ENCODE peak calls at places on chromosomes 6 and 20, in eight cellular contexts. D is cardiac muscle cell, U is tibial artery, V is heart right ventricle, O is A549, Z is PC-3, J is MM.1S, Q is IMR-90. T is an unnamed sample. For H3K4me1, the result is how much of the 10 kb centered on the place peaks cover.

GRCh38 chr20:62704341-62704948 is 4.2 kb upstream of the NTSR1 start:
- DNase-seq in Q (peak), O (peak), U (peak), V (peak), D (peak), Z (peak), J (no peak), T (peak)

GRCh38 chr6:5274231-5274630 is 12.9 kb downstream of the FARS2 start:
- DNase-seq in Q (no peak), U (no peak), O (no peak), V (no peak), D (no peak), Z (no peak), J (no peak), T (no peak)

GRCh38 chr20:12113468-12114371 is 196.0 kb downstream of the BTBD3 start:
- DNase-seq in D (no peak), Q (no peak), O (no peak), U (no peak), Z (peak), J (peak), V (peak), T (no peak)

GRCh38 chr6:136337606-136338005 is 48.0 kb upstream of the BCLAF1 start:
- DNase-seq in Q (no peak), Z (no peak), U (no peak), J (no peak), V (no peak), O (no peak), D (no peak), T (no peak)

GRCh38 chr6:89081129-89081422 is 525 bp downstream of the PNRC1 start:
- DNase-seq in J (peak), D (no peak), Q (no peak), Z (peak), V (no peak), U (no peak), O (no peak), T (no peak)

GRCh38 chr20:59231124-59231804 is 67.6 kb downstream of the ZNF831 start:
- DNase-seq in O (no peak), Q (no peak), D (no peak), Z (no peak), U (no peak), V (no peak), J (no peak), T (no peak)

GRCh38 chr20:58433759-58434158 is 44.7 kb downstream of the VAPB start:
- DNase-seq in Q (peak), Z (peak), D (no peak), J (no peak), V (no peak), U (no peak), O (no peak), T (no peak)

GRCh38 chr6:105272783-105273182 is 93.0 kb upstream of the POPDC3 start:
- DNase-seq in Z (peak), V (peak), D (peak), O (no peak), Q (peak), J (no peak), U (no peak), T (no peak)

GRCh38 chr20:60999256-60999655 is 252.8 kb upstream of the CDH4 start:
- DNase-seq in U (no peak), O (no peak), D (no peak), Z (no peak), V (no peak), Q (no peak), J (no peak), T (no peak)

GRCh38 chr6:133101790-133102189 is 139.4 kb upstream of the EYA4 start:
- DNase-seq in Z (peak), O (no peak), V (no peak), Q (peak), J (no peak), D (no peak), U (no peak), T (no peak)

GRCh38 chr6:128357391-128358110 is 162.8 kb downstream of the PTPRK start:
- DNase-seq in Z (no peak), J (no peak), O (no peak), V (no peak), U (no peak), D (no peak), Q (no peak), T (no peak)

GRCh38 chr20:40687384-40688128 is 1.5 kb downstream of the MAFB start:
- DNase-seq in D (peak), Q (no peak), V (peak), U (no peak), J (no peak), Z (no peak), O (no peak), T (peak)

GRCh38 chr6:155829646-155830045 is 374.0 kb upstream of the NOX3 start:
- DNase-seq in J (no peak), V (no peak), Q (no peak), U (no peak), O (no peak), Z (no peak), D (no peak), T (no peak)

GRCh38 chr6:15911753-15912504 is 217.0 kb upstream of the MYLIP start:
- DNase-seq in Q (no peak), V (no peak), D (no peak), Z (no peak), U (no peak), J (no peak), O (no peak), T (no peak)

GRCh38 chr6:34506718-34507117 is 40.8 kb downstream of the PACSIN1 start:
- DNase-seq in D (no peak), V (no peak), J (no peak), O (no peak), Q (no peak), Z (no peak), U (no peak), T (peak)
- H3K4me1 ChIP-seq in D (under half), V (under half), J (under half), O (under half), Q (under half), Z (under half), U (under half), T (under half)

GRCh38 chr6:66926060-66926459 is 1219.0 kb upstream of the EYS start:
- DNase-seq in Q (no peak), O (no peak), Z (peak), J (peak), V (no peak), D (no peak), U (no peak), T (no peak)
- TF ChIP-seq CTCF in Q (no peak), O (no peak), Z (peak), J (peak), V (no peak), D (no peak), U (no peak), T (no peak)

GRCh38 chr20:53737404-53738038 is 143.9 kb upstream of the ZNF217 start:
- DNase-seq in Q (no peak), V (no peak), U (no peak), J (peak), Z (peak), O (no peak), D (no peak), T (no peak)
- H3K4me1 ChIP-seq in Q (under half), V (under half), U (under half), J (under half), Z (half or more), O (half or more), D (half or more), T (half or more)

GRCh38 chr6:148164645-148165044 is 178.0 kb upstream of the SASH1 start:
- DNase-seq in Q (no peak), O (no peak), D (no peak), J (no peak), V (no peak), U (no peak), Z (no peak), T (no peak)

GRCh38 chr6:148169701-148170100 is 172.9 kb upstream of the SASH1 start:
- DNase-seq in V (no peak), Q (no peak), Z (no peak), U (no peak), O (no peak), D (peak), J (no peak), T (no peak)

GRCh38 chr6:148170286-148170685 is 172.4 kb upstream of the SASH1 start:
- DNase-seq in Z (no peak), J (no peak), O (no peak), D (peak), Q (no peak), V (no peak), U (no peak), T (no peak)

GRCh38 chr6:148168856-148169255 is 173.8 kb upstream of the SASH1 start:
- DNase-seq in J (no peak), Q (no peak), Z (no peak), O (no peak), V (no peak), D (peak), U (no peak), T (no peak)

DNA sequence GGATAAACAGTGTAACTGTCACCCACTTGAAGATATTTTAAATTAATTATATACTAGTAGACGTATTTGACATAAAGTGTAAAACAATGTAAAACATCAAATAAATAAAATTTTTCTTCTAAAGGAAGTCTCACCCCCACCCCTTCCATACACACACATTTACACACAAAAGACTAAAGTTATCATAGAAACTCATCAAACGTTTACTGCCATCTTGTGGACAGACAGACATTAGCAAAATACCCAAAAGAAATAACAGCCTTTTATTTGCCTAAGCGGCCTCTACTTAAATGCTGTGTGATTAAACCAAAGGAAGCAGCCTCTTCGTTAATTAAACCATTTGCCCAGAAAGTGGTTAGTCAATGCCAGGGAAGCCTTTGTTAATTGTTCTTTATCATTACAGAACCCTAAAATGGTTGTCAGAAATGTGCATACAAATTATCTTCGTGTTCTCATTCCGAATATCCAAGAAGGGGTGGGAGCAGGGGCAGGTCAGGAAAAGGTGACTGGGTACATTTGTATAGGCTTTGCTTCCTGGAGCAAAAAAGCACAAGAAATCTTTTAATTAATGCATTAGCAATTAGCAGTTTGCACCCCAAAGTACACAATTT is 176.2 kb upstream of the SASH1 start:
- DNase-seq in V (peak), O (peak), J (peak), Z (peak), D (peak), U (no peak), Q (peak), T (no peak)
- TF ChIP-seq CTCF in V (peak), O (peak), J (peak), Z (peak), D (peak), U (peak), Q (peak), T (peak)

GRCh38 chr6:11276228-11276627 is 43.8 kb upstream of the NEDD9 start:
- DNase-seq in D (no peak), Z (no peak), O (no peak), V (no peak), U (no peak), Q (no peak), J (no peak), T (no peak)
- H3K4me1 ChIP-seq in D (under half), Z (under half), O (half or more), V (under half), U (under half), Q (under half), J (under half), T (under half)

T was measured in spleen.